ENCODE peak calls at places on chromosomes 13 and 19, in eight cellular contexts. One of them, this sample, is unnamed.

GRCh38 chr13:33007237-33007636 is 9.0 kb upstream of the KL start:
- DNase-seq in tibial nerve: no peak
- DNase-seq in OCI-LY7: no peak
- DNase-seq in ovary: no peak
- DNase-seq in body of pancreas: no peak
- DNase-seq in fibroblast of pulmonary artery: no peak
- DNase-seq in left ventricle myocardium inferior: no peak
- DNase-seq in ascending aorta: no peak
- DNase-seq in this sample: no peak

GRCh38 chr19:45577111-45577905 is 7.3 kb downstream of the OPA3 start:
- DNase-seq in tibial nerve: no peak
- DNase-seq in OCI-LY7: no peak
- DNase-seq in ovary: peak
- DNase-seq in body of pancreas: peak
- DNase-seq in fibroblast of pulmonary artery: peak
- DNase-seq in left ventricle myocardium inferior: peak
- DNase-seq in ascending aorta: no peak
- DNase-seq in this sample: peak

GRCh38 chr13:20566424-20566916 is 487 bp upstream of the IFT88 start:
- DNase-seq in tibial nerve: peak
- DNase-seq in OCI-LY7: no peak
- DNase-seq in ovary: no peak
- DNase-seq in body of pancreas: no peak
- DNase-seq in fibroblast of pulmonary artery: no peak
- DNase-seq in left ventricle myocardium inferior: no peak
- DNase-seq in ascending aorta: no peak
- DNase-seq in this sample: no peak

GRCh38 chr13:48653074-48654054 is at the start of gene CYSLTR2:
- DNase-seq in tibial nerve: no peak
- DNase-seq in OCI-LY7: no peak
- DNase-seq in ovary: no peak
- DNase-seq in body of pancreas: no peak
- DNase-seq in fibroblast of pulmonary artery: peak
- DNase-seq in left ventricle myocardium inferior: no peak
- DNase-seq in ascending aorta: no peak
- DNase-seq in this sample: peak

GRCh38 chr13:91904597-91904996 is 506.2 kb downstream of the GPC5 start:
- DNase-seq in tibial nerve: no peak
- DNase-seq in OCI-LY7: peak
- DNase-seq in ovary: no peak
- DNase-seq in body of pancreas: no peak
- DNase-seq in fibroblast of pulmonary artery: peak
- DNase-seq in left ventricle myocardium inferior: no peak
- DNase-seq in ascending aorta: no peak
- DNase-seq in this sample: no peak

GRCh38 chr19:10295305-10295846 is 5.6 kb downstream of the ICAM5 start:
- DNase-seq in tibial nerve: no peak
- DNase-seq in OCI-LY7: peak
- DNase-seq in ovary: no peak
- DNase-seq in body of pancreas: peak
- DNase-seq in fibroblast of pulmonary artery: no peak
- DNase-seq in left ventricle myocardium inferior: no peak
- DNase-seq in ascending aorta: no peak
- DNase-seq in this sample: no peak

GRCh38 chr19:16418597-16418962 is 53.2 kb downstream of the EPS15L1 start:
- DNase-seq in tibial nerve: no peak
- DNase-seq in OCI-LY7: no peak
- DNase-seq in ovary: no peak
- DNase-seq in body of pancreas: no peak
- DNase-seq in fibroblast of pulmonary artery: no peak
- DNase-seq in left ventricle myocardium inferior: no peak
- DNase-seq in ascending aorta: no peak
- DNase-seq in this sample: no peak

GRCh38 chr19:4528843-4529242 is 6.2 kb downstream of the PLIN5 start:
- DNase-seq in tibial nerve: no peak
- DNase-seq in OCI-LY7: no peak
- DNase-seq in ovary: no peak
- DNase-seq in body of pancreas: no peak
- DNase-seq in fibroblast of pulmonary artery: no peak
- DNase-seq in left ventricle myocardium inferior: no peak
- DNase-seq in ascending aorta: no peak
- DNase-seq in this sample: no peak

GRCh38 chr13:74134777-74135305 is 637 bp upstream of the KLF12 start:
- DNase-seq in tibial nerve: no peak
- DNase-seq in OCI-LY7: peak
- DNase-seq in ovary: no peak
- DNase-seq in body of pancreas: peak
- DNase-seq in fibroblast of pulmonary artery: no peak
- DNase-seq in left ventricle myocardium inferior: peak
- DNase-seq in ascending aorta: peak
- DNase-seq in this sample: no peak

GRCh38 chr19:52570005-52570861 is at the start of gene ZNF701:
- DNase-seq in tibial nerve: peak
- DNase-seq in OCI-LY7: peak
- DNase-seq in ovary: peak
- DNase-seq in body of pancreas: peak
- DNase-seq in fibroblast of pulmonary artery: peak
- DNase-seq in left ventricle myocardium inferior: peak
- DNase-seq in ascending aorta: peak
- DNase-seq in this sample: peak

GRCh38 chr19:45676851-45677263 is 8.8 kb downstream of the GIPR start:
- DNase-seq in tibial nerve: no peak
- DNase-seq in OCI-LY7: peak
- DNase-seq in ovary: no peak
- DNase-seq in body of pancreas: peak
- DNase-seq in fibroblast of pulmonary artery: no peak
- DNase-seq in left ventricle myocardium inferior: no peak
- DNase-seq in ascending aorta: no peak
- DNase-seq in this sample: no peak

GRCh38 chr19:49546825-49547565 is 19.2 kb downstream of the RCN3 start:
- DNase-seq in tibial nerve: peak
- DNase-seq in OCI-LY7: peak
- DNase-seq in ovary: peak
- DNase-seq in body of pancreas: peak
- DNase-seq in fibroblast of pulmonary artery: peak
- DNase-seq in left ventricle myocardium inferior: no peak
- DNase-seq in ascending aorta: peak
- DNase-seq in this sample: peak

GRCh38 chr13:32315255-32316029 is at the start of the genes BRCA2 and ZAR1L:
- DNase-seq in tibial nerve: peak
- DNase-seq in OCI-LY7: peak
- DNase-seq in ovary: peak
- DNase-seq in body of pancreas: peak
- DNase-seq in fibroblast of pulmonary artery: peak
- DNase-seq in left ventricle myocardium inferior: peak
- DNase-seq in ascending aorta: peak
- DNase-seq in this sample: peak

GRCh38 chr13:100490692-100491091 is 97.9 kb downstream of the GGACT start:
- DNase-seq in tibial nerve: no peak
- DNase-seq in OCI-LY7: no peak
- DNase-seq in ovary: no peak
- DNase-seq in body of pancreas: no peak
- DNase-seq in fibroblast of pulmonary artery: no peak
- DNase-seq in left ventricle myocardium inferior: no peak
- DNase-seq in ascending aorta: no peak
- DNase-seq in this sample: no peak

GRCh38 chr13:110812111-110812868 is 98.8 kb downstream of the ING1 start:
- DNase-seq in tibial nerve: no peak
- DNase-seq in OCI-LY7: no peak
- DNase-seq in ovary: no peak
- DNase-seq in body of pancreas: no peak
- DNase-seq in fibroblast of pulmonary artery: peak
- DNase-seq in left ventricle myocardium inferior: no peak
- DNase-seq in ascending aorta: no peak
- DNase-seq in this sample: peak

GRCh38 chr19:12792048-12792852 is 964 bp downstream of the JUNB start:
- DNase-seq in tibial nerve: no peak
- DNase-seq in OCI-LY7: peak
- DNase-seq in ovary: peak
- DNase-seq in body of pancreas: peak
- DNase-seq in fibroblast of pulmonary artery: peak
- DNase-seq in left ventricle myocardium inferior: peak
- DNase-seq in ascending aorta: peak
- DNase-seq in this sample: peak

GRCh38 chr19:46913852-46914430 is 53.1 kb downstream of the ARHGAP35 start:
- DNase-seq in tibial nerve: no peak
- DNase-seq in OCI-LY7: peak
- DNase-seq in ovary: no peak
- DNase-seq in body of pancreas: no peak
- DNase-seq in fibroblast of pulmonary artery: no peak
- DNase-seq in left ventricle myocardium inferior: no peak
- DNase-seq in ascending aorta: no peak
- DNase-seq in this sample: no peak
- H3K4me3 ChIP-seq in tibial nerve: no peak
- H3K4me3 ChIP-seq in OCI-LY7: peak
- H3K4me3 ChIP-seq in ovary: no peak
- H3K4me3 ChIP-seq in body of pancreas: no peak
- H3K4me3 ChIP-seq in fibroblast of pulmonary artery: no peak
- H3K4me3 ChIP-seq in left ventricle myocardium inferior: no peak
- H3K4me3 ChIP-seq in ascending aorta: no peak
- H3K4me3 ChIP-seq in this sample: no peak

DNA sequence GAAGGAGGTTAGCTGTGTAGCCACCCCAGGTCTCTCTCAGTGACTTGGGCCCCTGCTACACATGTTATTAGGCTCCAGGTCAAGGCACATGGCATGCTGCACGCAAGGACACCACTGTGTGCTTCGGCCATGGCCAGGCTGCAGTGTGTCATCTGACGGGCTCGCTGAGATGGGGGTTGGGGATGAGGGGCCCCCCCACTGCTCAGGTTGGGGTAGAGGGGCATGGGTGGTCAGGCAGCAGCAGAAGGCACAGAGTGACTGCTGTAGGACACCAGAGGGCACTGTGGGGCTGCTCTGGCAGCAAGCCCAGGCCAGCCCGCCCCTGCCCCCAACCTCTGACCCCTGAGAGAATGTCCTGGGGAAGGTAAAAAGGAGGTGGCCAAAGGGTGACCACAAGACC is 32.2 kb upstream of the ISYNA1 start:
- DNase-seq in tibial nerve: no peak
- DNase-seq in OCI-LY7: peak
- DNase-seq in ovary: peak
- DNase-seq in body of pancreas: no peak
- DNase-seq in fibroblast of pulmonary artery: no peak
- DNase-seq in left ventricle myocardium inferior: no peak
- DNase-seq in ascending aorta: no peak
- DNase-seq in this sample: peak
- TF ChIP-seq CTCF in tibial nerve: peak
- TF ChIP-seq CTCF in OCI-LY7: peak
- TF ChIP-seq CTCF in ovary: no peak
- TF ChIP-seq CTCF in body of pancreas: peak
- TF ChIP-seq CTCF in fibroblast of pulmonary artery: peak
- TF ChIP-seq CTCF in left ventricle myocardium inferior: peak
- TF ChIP-seq CTCF in ascending aorta: peak
- TF ChIP-seq CTCF in this sample: peak

GRCh38 chr19:7682175-7682855 is 1.7 kb downstream of the TRAPPC5 start:
- DNase-seq in tibial nerve: no peak
- DNase-seq in OCI-LY7: no peak
- DNase-seq in ovary: peak
- DNase-seq in body of pancreas: no peak
- DNase-seq in fibroblast of pulmonary artery: no peak
- DNase-seq in left ventricle myocardium inferior: no peak
- DNase-seq in ascending aorta: no peak
- DNase-seq in this sample: no peak
- H3K4me3 ChIP-seq in tibial nerve: no peak
- H3K4me3 ChIP-seq in OCI-LY7: peak
- H3K4me3 ChIP-seq in ovary: peak
- H3K4me3 ChIP-seq in body of pancreas: no peak
- H3K4me3 ChIP-seq in fibroblast of pulmonary artery: peak
- H3K4me3 ChIP-seq in left ventricle myocardium inferior: peak
- H3K4me3 ChIP-seq in ascending aorta: peak
- H3K4me3 ChIP-seq in this sample: peak

DNA sequence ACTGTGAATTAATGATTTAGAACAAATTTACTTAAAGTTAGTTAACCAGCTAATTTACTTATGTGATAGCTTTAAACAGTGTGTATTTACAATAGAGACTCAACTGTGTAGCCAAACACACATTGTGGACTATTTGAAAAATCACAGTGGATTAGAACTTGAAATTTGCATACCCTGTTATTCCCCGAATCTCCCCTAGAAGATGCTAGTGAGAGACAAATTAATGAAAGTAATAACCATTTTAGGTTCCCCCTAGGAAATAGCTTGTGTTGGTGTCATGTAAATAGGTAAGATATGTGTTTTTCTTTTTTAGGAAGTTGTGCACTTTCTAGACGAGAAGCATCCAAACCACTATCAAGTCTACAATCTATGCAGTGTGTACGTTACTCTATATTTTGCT is 98.5 kb downstream of the C1QTNF9 start:
- DNase-seq in tibial nerve: no peak
- DNase-seq in OCI-LY7: no peak
- DNase-seq in ovary: no peak
- DNase-seq in body of pancreas: no peak
- DNase-seq in fibroblast of pulmonary artery: no peak
- DNase-seq in left ventricle myocardium inferior: no peak
- DNase-seq in ascending aorta: no peak
- DNase-seq in this sample: no peak
- TF ChIP-seq CTCF in tibial nerve: no peak
- TF ChIP-seq CTCF in OCI-LY7: peak
- TF ChIP-seq CTCF in ovary: no peak
- TF ChIP-seq CTCF in body of pancreas: no peak
- TF ChIP-seq CTCF in fibroblast of pulmonary artery: peak
- TF ChIP-seq CTCF in left ventricle myocardium inferior: no peak
- TF ChIP-seq CTCF in ascending aorta: no peak
- TF ChIP-seq CTCF in this sample: no peak

GRCh38 chr13:109272595-109273325 is 513.6 kb downstream of the IRS2 start:
- DNase-seq in tibial nerve: no peak
- DNase-seq in OCI-LY7: no peak
- DNase-seq in ovary: no peak
- DNase-seq in body of pancreas: no peak
- DNase-seq in fibroblast of pulmonary artery: peak
- DNase-seq in left ventricle myocardium inferior: no peak
- DNase-seq in ascending aorta: no peak
- DNase-seq in this sample: no peak
- H3K4me3 ChIP-seq in tibial nerve: no peak
- H3K4me3 ChIP-seq in OCI-LY7: no peak
- H3K4me3 ChIP-seq in ovary: no peak
- H3K4me3 ChIP-seq in body of pancreas: no peak
- H3K4me3 ChIP-seq in fibroblast of pulmonary artery: peak
- H3K4me3 ChIP-seq in left ventricle myocardium inferior: no peak
- H3K4me3 ChIP-seq in ascending aorta: no peak
- H3K4me3 ChIP-seq in this sample: peak

This sample was measured in cardiac fibroblast.